ENCODE peak calls at places on chromosome 6, in seven cellular contexts. S, I, T, A, W, Q and D are unnamed samples.

GRCh38 chr6:123802351-123802696 is 1.3 kb upstream of the NKAIN2 start:
- DNase-seq in S (no peak), I (no peak), T (peak), A (no peak), W (no peak), Q (no peak), D (no peak)

GRCh38 chr6:7727951-7728854 is 2.3 kb downstream of the BMP6 start:
- DNase-seq in S (no peak), I (peak), T (peak), A (no peak), W (no peak), Q (no peak), D (peak)

GRCh38 chr6:53331678-53332077 is 17.1 kb downstream of the ELOVL5 start:
- DNase-seq in S (no peak), I (no peak), T (no peak), A (no peak), W (no peak), Q (no peak), D (no peak)

GRCh38 chr6:39342692-39343460 is 20.4 kb upstream of the KCNK16 start:
- DNase-seq in S (no peak), I (no peak), T (no peak), A (no peak), W (no peak), Q (no peak), D (no peak)

GRCh38 chr6:15715060-15715459 is 52.2 kb upstream of the DTNBP1 start:
- DNase-seq in S (peak), I (no peak), T (no peak), A (no peak), W (no peak), Q (no peak), D (no peak)

GRCh38 chr6:138405816-138406403 is 1.9 kb downstream of the HEBP2 start:
- DNase-seq in S (no peak), I (no peak), T (no peak), A (no peak), W (no peak), Q (no peak), D (no peak)

GRCh38 chr6:111808493-111808892 is 64.8 kb downstream of the FYN start:
- DNase-seq in S (no peak), I (no peak), T (no peak), A (no peak), W (no peak), Q (no peak), D (no peak)

GRCh38 chr6:11229267-11230043 is 3.0 kb downstream of the NEDD9 start:
- DNase-seq in S (no peak), I (peak), T (no peak), A (no peak), W (no peak), Q (no peak), D (no peak)